ENCODE peak calls at places on chromosomes 13 and 19, in six cellular contexts. J is progenitor cell of endocrine pancreas, L is GM10248, S is WERI-Rb-1, B is tibial nerve, N is upper lobe of left lung. X is an unnamed sample.
A peak's percentile ranks its signal among the peaks of the same experiment; 100 is the strongest.

GRCh38 chr19:37718357-37718756 is 1.2 kb downstream of the ZNF607 start:
- DNase-seq in B (no peak), N (no peak), L (no peak), S (no peak), J (no peak), X (no peak)

GRCh38 chr19:19552811-19553210 is 14.7 kb downstream of the CILP2 start:
- DNase-seq in N (peak; percentile 82), J (no peak), L (peak; percentile 72), B (no peak), S (peak; percentile 58), X (peak; percentile 47)

GRCh38 chr19:18591735-18592385 is 3.3 kb downstream of the REX1BD start:
- DNase-seq in J (no peak), N (peak; percentile 67), S (no peak), L (no peak), B (no peak), X (no peak)

GRCh38 chr19:2974342-2974932 is 2.9 kb upstream of the TLE6 start:
- DNase-seq in B (peak; percentile 81), L (no peak), S (peak; percentile 61), N (no peak), J (no peak), X (peak; percentile 42)

GRCh38 chr19:33301011-33301899 is 1.1 kb downstream of the CEBPA start:
- DNase-seq in S (peak; percentile 32), J (no peak), L (no peak), N (peak; percentile 91), B (no peak), X (no peak)

GRCh38 chr13:100234524-100235136 is 145.7 kb downstream of the PCCA start:
- DNase-seq in B (no peak), L (no peak), N (no peak), S (no peak), J (no peak), X (no peak)

GRCh38 chr19:6269101-6269886 is 10.5 kb downstream of the MLLT1 start:
- DNase-seq in B (no peak), L (no peak), N (no peak), S (peak; percentile 80), J (no peak), X (no peak)

GRCh38 chr13:19618925-19619324 is 14.5 kb upstream of the MPHOSPH8 start:
- DNase-seq in J (no peak), L (peak; percentile 49), S (peak; percentile 33), N (no peak), B (no peak), X (peak; percentile 40)

GRCh38 chr13:48891586-48891985 is 84.1 kb upstream of the FNDC3A start:
- DNase-seq in J (no peak), B (no peak), N (no peak), L (no peak), S (no peak), X (no peak)

GRCh38 chr19:50458396-50459066 is 17.8 kb upstream of the EMC10 start:
- DNase-seq in L (no peak), N (peak; percentile 69), S (no peak), J (no peak), B (no peak), X (no peak)

GRCh38 chr13:111431241-111431640 is 110.8 kb downstream of the TEX29 start:
- DNase-seq in B (no peak), L (no peak), J (no peak), N (no peak), S (no peak), X (no peak)

GRCh38 chr13:73417012-73417615 is 358.3 kb downstream of the KLF5 start:
- DNase-seq in L (peak; percentile 13), S (no peak), N (no peak), B (no peak), J (no peak), X (no peak)

GRCh38 chr19:50695251-50696064 is 24.1 kb downstream of the SHANK1 start:
- DNase-seq in B (no peak), J (peak; percentile 66), N (peak; percentile 87), S (peak; percentile 84), L (peak; percentile 68), X (no peak)

GRCh38 chr19:2517881-2518601 is 42.1 kb downstream of the GADD45B start:
- DNase-seq in S (no peak), B (no peak), J (no peak), L (no peak), N (no peak), X (peak; percentile 33)

GRCh38 chr13:99800951-99801350 is 170.6 kb downstream of the ZIC5 start:
- DNase-seq in S (peak; percentile 66), B (no peak), J (no peak), N (no peak), L (no peak), X (no peak)

DNA sequence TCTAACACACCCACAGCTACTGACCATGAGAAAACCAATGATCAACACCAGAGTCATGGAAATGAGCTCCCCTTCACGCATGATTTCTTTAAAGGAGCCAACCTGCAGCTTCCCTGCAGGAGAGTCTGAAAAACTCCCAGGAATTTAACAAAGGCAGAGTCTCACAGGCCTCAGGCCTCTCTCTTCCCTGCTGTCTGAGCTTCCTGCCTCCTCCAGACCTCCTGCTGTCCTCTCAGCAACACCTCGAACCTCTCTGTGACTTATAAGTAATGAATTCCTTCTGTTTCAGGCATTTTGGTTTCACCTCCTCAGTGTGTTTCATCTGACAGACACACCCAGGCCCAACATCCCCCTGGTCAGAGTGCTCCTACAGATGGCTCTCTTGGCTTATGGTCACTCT is 1044.4 kb downstream of the UQCRFS1 start:
- DNase-seq in S (peak; percentile 20), N (no peak), L (no peak), J (no peak), B (no peak), X (no peak)
- TF ChIP-seq CTCF in S (no peak), N (no peak), L (no peak), J (no peak), B (no peak), X (no peak)

DNA sequence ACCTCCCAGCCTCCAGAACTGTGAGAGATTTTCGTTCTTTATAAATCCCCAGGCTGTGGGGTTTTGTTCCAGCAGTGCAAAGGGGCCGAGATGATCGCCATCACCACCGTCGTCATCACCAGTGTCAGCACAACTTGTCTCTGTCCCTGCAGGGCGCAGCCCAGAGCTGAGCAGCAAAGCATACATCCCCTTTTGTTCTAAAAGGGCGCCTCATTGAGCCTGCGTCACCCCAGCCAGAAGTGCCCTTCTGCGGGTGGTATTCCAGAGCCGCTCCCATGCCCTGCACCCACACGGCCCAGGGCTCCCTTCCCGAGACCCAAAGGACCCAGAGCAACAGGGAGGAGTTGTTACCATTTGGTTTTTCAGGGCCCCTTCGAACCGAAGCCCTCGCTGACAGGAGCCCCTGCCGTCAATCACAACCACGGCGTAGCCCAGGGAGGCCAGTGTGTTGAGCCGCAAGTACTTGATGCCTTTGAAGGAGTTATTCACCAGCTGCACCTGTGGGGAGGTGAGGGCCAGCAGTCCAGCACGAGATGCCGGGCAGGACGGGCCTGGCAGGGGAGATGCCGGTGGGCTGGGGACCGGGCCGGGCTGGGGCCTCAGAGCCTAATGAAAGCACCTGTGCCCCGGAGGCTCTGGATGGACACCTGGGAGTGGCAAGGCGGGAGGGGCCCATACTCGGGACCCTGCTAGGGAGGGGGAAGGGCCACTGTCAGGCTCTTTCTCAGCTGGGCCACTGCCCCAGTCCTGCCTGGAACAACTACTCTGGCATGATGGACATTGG is 14.4 kb upstream of the MYDGF start:
- DNase-seq in L (no peak), J (no peak), S (no peak), B (no peak), N (peak; percentile 76), X (no peak)
- TF ChIP-seq CTCF in L (no peak), J (no peak), S (no peak), B (no peak), N (no peak), X (no peak)

GRCh38 chr19:48607359-48607755 is 815 bp downstream of the SPACA4 start:
- DNase-seq in N (peak; percentile 51), L (no peak), S (no peak), B (no peak), J (no peak), X (no peak)

GRCh38 chr19:48603850-48604249 is 2.7 kb upstream of the SPACA4 start:
- DNase-seq in N (no peak), B (no peak), S (no peak), J (no peak), L (no peak), X (no peak)

GRCh38 chr19:48609571-48610108 is 3.1 kb downstream of the SPACA4 start:
- DNase-seq in N (peak; percentile 79), B (no peak), J (no peak), L (no peak), S (no peak), X (no peak)

GRCh38 chr19:48608798-48609263 is 2.3 kb downstream of the SPACA4 start:
- DNase-seq in S (peak; percentile 66), B (no peak), N (no peak), J (no peak), L (peak; percentile 80), X (peak; percentile 70)

DNA sequence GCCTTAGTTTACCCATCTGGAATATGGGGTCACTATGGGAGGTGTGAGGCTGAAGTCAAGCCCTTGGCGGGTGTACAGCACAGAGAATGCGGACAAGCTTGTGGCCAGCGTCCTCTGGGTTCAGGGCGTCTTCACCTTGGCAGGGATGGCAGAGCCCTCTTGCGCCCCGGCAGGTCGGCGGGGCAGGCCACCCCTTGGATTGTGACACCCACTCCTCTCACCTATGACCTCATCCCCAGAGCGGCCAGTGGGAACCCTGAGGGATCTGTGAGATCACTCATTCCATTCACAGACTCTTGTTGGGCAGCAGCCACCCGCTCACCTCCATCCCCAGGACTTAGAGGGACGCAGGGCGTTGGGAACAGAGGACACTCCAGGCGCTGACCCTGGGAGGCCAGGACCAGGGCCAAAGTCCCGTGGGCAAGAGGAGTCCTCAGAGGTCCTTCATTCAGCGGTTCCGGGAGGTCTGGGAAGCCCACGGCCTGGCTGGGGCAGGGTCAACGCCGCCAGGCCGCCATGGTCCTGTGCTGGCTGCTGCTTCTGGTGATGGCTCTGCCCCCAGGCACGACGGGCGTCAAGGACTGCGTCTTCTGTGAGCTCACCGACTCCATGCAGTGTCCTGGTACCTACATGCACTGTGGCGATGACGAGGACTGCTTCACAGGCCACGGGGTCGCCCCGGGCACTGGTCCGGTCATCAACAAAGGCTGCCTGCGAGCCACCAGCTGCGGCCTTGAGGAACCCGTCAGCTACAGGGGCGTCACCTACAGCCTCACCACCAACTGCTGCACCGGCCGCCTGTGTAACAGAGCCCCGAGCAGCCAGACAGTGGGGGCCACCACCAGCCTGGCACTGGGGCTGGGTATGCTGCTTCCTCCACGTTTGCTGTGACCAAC is at the start of gene SPACA4:
- DNase-seq in S (no peak), N (peak; percentile 79), L (no peak), B (no peak), J (no peak), X (no peak)
- TF ChIP-seq CTCF in S (no peak), N (no peak), L (no peak), B (no peak), J (no peak), X (no peak)

DNA sequence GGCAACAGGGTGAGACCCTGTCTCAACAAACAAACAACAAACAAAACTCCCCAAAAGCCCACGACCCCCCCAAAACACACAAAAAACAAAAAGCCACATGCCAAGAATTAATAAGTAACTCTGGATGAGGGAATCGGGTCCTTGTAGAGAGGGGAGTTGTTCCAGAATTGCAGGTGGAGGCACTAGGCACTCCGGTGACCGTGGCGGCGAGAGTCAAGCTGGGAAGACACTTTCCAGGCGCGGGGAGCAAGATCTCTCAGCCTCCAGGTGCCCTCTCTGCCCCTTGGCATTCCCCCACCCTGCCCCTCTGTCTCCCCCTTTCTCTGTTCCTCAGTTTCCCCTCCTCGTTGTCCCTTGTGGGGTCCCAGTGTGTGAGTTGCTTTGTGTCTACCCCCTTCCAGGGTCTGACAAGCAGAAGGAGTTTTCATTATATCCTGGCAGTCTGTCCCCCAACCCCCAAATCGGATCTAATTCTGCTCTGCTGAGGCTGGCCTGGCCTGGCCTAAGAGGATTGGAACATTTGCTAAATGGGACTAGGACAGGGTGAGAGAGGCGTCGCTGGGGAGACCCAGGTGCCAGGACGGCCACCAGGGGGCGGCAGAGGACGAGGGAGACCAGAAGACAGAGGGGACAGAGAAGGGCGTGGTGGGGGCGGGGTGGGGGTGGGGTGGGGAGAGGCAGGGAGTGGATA is 8.3 kb upstream of the CRX start:
- DNase-seq in B (peak; percentile 69), L (peak; percentile 83), N (peak; percentile 93), J (peak; percentile 83), S (peak; percentile 99), X (peak; percentile 82)
- TF ChIP-seq CTCF in B (peak; percentile 41), L (peak; percentile 95), N (peak; percentile 63), J (peak; percentile 68), S (peak; percentile 65), X (peak; percentile 67)

GRCh38 chr13:51452391-51453307 is at the start of gene INTS6:
- DNase-seq in L (peak; percentile 96), S (peak; percentile 95), N (peak; percentile 100), J (peak; percentile 97), B (peak; percentile 99), X (peak; percentile 99)
- TF ChIP-seq CTCF in L (no peak), S (no peak), N (no peak), J (no peak), B (no peak), X (no peak)